ENCODE peak calls at places on chromosomes 3 and 15, in ten cellular contexts. D is breast epithelium; M is K562; W is aorta; J is tibial artery; O is H1; P is IMR-90; K is CD8-positive, alpha-beta T cell; Q is PC-9; R is A673. G is an unnamed sample.

GRCh38 chr3:10594915-10595314 is 89.5 kb upstream of the ATP2B2 start:
- DNase-seq in J (no peak), M (peak; percentile 99), P (peak; percentile 53), W (peak; percentile 50), R (peak; percentile 85), Q (peak; percentile 19), O (peak; percentile 57), D (no peak), K (no peak), G (no peak)

GRCh38 chr3:110995461-110996226 is 76.0 kb upstream of the NECTIN3 start:
- DNase-seq in K (no peak), P (peak; percentile 74), Q (no peak), O (no peak), M (no peak), J (no peak), W (no peak), R (peak; percentile 94), D (no peak), G (peak; percentile 35)

GRCh38 chr3:60393946-60394345 is 857.3 kb downstream of the FHIT start:
- DNase-seq in W (no peak), D (no peak), R (no peak), O (no peak), Q (no peak), M (no peak), J (no peak), P (no peak), K (no peak), G (no peak)

GRCh38 chr15:76152197-76152596 is 92.4 kb downstream of the TMEM266 start:
- DNase-seq in Q (no peak), P (no peak), J (no peak), O (no peak), K (no peak), W (no peak), D (no peak), R (no peak), M (no peak), G (no peak)

GRCh38 chr15:35560258-35560657 is 14.3 kb upstream of the DPH6 start:
- DNase-seq in W (no peak), P (no peak), R (no peak), Q (no peak), K (no peak), J (no peak), D (no peak), O (no peak), M (no peak), G (no peak)

GRCh38 chr3:44108481-44108880 is 133.2 kb upstream of the TOPAZ1 start:
- DNase-seq in R (no peak), P (no peak), W (no peak), O (no peak), K (no peak), Q (no peak), M (no peak), D (no peak), J (no peak), G (no peak)

GRCh38 chr3:122987231-122987630 is 40.3 kb downstream of the SEMA5B start:
- DNase-seq in D (no peak), M (no peak), K (no peak), J (no peak), Q (no peak), P (no peak), R (no peak), W (no peak), O (no peak), G (no peak)

GRCh38 chr3:170437151-170437550 is 18.5 kb downstream of the CLDN11 start:
- DNase-seq in K (no peak), D (no peak), J (no peak), O (no peak), M (no peak), R (no peak), P (no peak), W (no peak), Q (no peak), G (no peak)

GRCh38 chr3:13518516-13519351 is 30.2 kb upstream of the FBLN2 start:
- DNase-seq in D (peak; percentile 82), O (no peak), M (no peak), W (peak; percentile 88), J (peak; percentile 92), K (no peak), Q (no peak), P (no peak), R (no peak), G (no peak)

GRCh38 chr3:69292185-69292584 is 93.7 kb downstream of the FRMD4B start:
- DNase-seq in R (no peak), K (no peak), J (no peak), M (no peak), W (no peak), P (no peak), D (peak; percentile 33), Q (peak; percentile 29), O (no peak), G (no peak)

GRCh38 chr3:93843981-93844380 is 129.7 kb downstream of the PROS1 start:
- DNase-seq in P (peak; percentile 76), W (no peak), O (no peak), K (no peak), Q (no peak), J (peak; percentile 29), M (no peak), D (peak; percentile 76), R (peak; percentile 75), G (peak; percentile 82)

GRCh38 chr15:78368671-78369070 is 28.5 kb downstream of the CRABP1 start:
- DNase-seq in Q (no peak), M (no peak), R (peak; percentile 65), W (no peak), D (no peak), P (no peak), K (no peak), J (no peak), O (no peak), G (no peak)

GRCh38 chr15:89138999-89139612 is 50.9 kb downstream of the ABHD2 start:
- DNase-seq in O (no peak), D (no peak), R (no peak), K (no peak), M (no peak), P (peak; percentile 47), Q (no peak), W (no peak), J (no peak), G (no peak)

GRCh38 chr3:56613016-56613415 is 56.0 kb downstream of the CCDC66 start:
- DNase-seq in R (no peak), J (no peak), O (no peak), M (no peak), D (no peak), Q (no peak), K (no peak), W (no peak), P (no peak), G (no peak)

GRCh38 chr3:139329364-139329850 is 14.4 kb upstream of the MRPS22 start:
- DNase-seq in R (peak; percentile 85), O (peak; percentile 57), Q (peak; percentile 94), D (peak; percentile 56), J (peak; percentile 72), P (peak; percentile 63), K (peak; percentile 68), W (peak; percentile 90), M (peak; percentile 93), G (peak; percentile 57)

GRCh38 chr3:186261638-186262037 is 100.4 kb downstream of the DGKG start:
- DNase-seq in P (no peak), O (no peak), M (peak; percentile 29), D (no peak), W (no peak), J (no peak), K (no peak), Q (no peak), R (no peak), G (no peak)

GRCh38 chr3:36362973-36363372 is 17.3 kb upstream of the STAC start:
- DNase-seq in P (peak; percentile 0), W (no peak), Q (peak; percentile 55), J (no peak), R (no peak), O (no peak), M (no peak), K (no peak), D (no peak), G (peak; percentile 88)
- H3K27ac ChIP-seq in P (no peak overlapping the region), W (no peak overlapping the region), Q (peak overlapping the region; percentile 71), J (no peak overlapping the region), R (no peak overlapping the region), O (no peak overlapping the region), M (no peak overlapping the region), K (no peak overlapping the region), D (no peak overlapping the region), G (no peak overlapping the region)

GRCh38 chr15:54579855-54580254 is 601.6 kb downstream of the UNC13C start:
- DNase-seq in Q (no peak), W (no peak), K (no peak), R (no peak), M (no peak), J (no peak), O (no peak), D (no peak), P (no peak), G (no peak)
- H3K4me1 ChIP-seq in Q (no peaks in the 10 kb centered on the region), W (peaks cover 6% of the 10 kb centered on the region), K (no peaks in the 10 kb centered on the region), R (no peaks in the 10 kb centered on the region), M (no peaks in the 10 kb centered on the region), J (no peaks in the 10 kb centered on the region), O (no peaks in the 10 kb centered on the region), D (no peaks in the 10 kb centered on the region), P (no peaks in the 10 kb centered on the region), G (no peaks in the 10 kb centered on the region)

DNA sequence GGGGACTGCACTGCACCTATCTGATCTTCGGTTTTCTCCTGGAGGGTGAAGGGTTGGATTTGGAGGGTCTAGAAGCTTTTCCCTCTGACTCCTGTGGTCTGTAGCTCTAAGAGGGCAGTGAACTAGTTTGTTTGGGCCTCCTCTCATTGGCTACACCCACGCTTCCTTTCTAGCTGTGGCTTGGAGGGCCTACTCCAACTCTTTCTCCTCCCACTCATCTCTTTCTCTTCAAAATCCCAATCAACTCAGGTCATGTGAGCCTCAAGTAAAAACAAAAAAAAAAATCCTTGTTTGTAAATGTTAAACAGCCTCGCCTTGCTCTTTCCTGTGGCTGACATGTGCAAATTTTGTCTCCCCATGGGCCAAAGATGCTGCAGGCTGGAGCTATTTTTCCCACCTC is 115.0 kb upstream of the THBS1 start:
- DNase-seq in K (no peak), Q (no peak), O (no peak), D (no peak), J (no peak), R (no peak), W (no peak), P (no peak), M (no peak), G (no peak)
- H3K27ac ChIP-seq in K (no peak overlapping the region), Q (no peak overlapping the region), O (no peak overlapping the region), D (peak overlapping the region; percentile 92), J (no peak overlapping the region), R (no peak overlapping the region), W (no peak overlapping the region), P (peak overlapping the region; percentile 94), M (no peak overlapping the region), G (no peak overlapping the region)

DNA sequence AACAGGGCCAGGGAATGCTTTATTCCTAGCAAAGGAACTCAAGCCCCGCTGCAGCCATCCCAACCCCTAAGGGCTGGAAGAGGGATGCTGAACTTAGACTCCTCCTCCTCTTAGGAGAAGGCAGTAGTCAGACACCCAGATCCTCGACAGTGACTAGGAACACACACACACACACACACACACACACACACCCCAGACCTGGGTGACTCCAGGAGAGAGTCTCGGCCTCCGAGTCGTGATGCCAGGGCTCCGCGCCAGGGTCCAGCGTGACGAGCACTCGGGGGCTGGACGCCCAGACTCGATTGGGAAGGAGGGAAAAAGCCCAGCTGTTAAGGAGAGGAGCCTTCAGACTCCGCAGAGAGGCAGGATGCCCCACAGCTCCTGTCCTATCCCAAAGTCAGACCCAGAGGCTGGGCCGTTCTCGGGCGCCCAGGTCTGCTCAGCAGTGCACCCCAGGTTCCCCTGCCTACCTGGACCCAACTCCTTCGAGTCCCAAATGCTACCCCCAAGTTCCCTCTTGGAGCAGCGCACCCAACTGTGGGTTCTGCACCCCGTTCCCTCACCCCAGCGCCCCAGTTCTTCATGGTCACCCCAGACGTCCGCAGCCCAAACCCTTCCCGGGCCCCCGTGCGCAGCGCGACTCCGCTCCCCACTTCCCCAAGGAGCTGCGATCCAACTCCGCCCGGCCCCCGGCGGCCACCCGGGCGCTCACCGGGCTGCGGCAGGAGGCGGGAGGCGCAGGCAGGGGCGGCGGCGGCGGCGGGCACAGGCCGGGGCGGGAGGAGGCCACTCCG is 421 bp downstream of the BMF start:
- DNase-seq in P (peak; percentile 55), Q (no peak), D (no peak), W (peak; percentile 83), R (peak; percentile 42), J (peak; percentile 79), K (no peak), O (no peak), M (no peak), G (no peak)
- H3K4me1 ChIP-seq in P (peaks cover 26% of the 10 kb centered on the region), Q (peaks cover 48% of the 10 kb centered on the region), D (peaks cover 35% of the 10 kb centered on the region), W (peaks cover 5% of the 10 kb centered on the region), R (peaks cover 46% of the 10 kb centered on the region), J (peaks cover 37% of the 10 kb centered on the region), K (peaks cover 30% of the 10 kb centered on the region), O (peaks cover 31% of the 10 kb centered on the region), M (peaks cover 49% of the 10 kb centered on the region), G (peaks cover 15% of the 10 kb centered on the region)

G was measured in foreskin keratinocyte.